ENCODE peak calls at places on chromosomes 5 and 9, in ten cellular contexts. P is frontal cortex; I is PC-9; S is CD8-positive, alpha-beta memory T cell; T is NCI-H774; Y is mucosa of descending colon; H is fibroblast of the conjunctiva; N is H4; Z is psoas muscle; R is activated T-cell treated with anti-CD3 and anti-CD28 coated beads, Interleukin-2, amount 50 U/mL, for 1 hour. C is an unnamed sample.

GRCh38 chr9:17422994-17423680 is 155.7 kb upstream of the SH3GL2 start:
- DNase-seq in P (no peak), I (no peak), S (no peak), T (no peak), Y (peak; percentile 25), H (no peak), N (peak; percentile 3), Z (no peak), R (no peak), C (no peak)

GRCh38 chr5:118596255-118596654 is 392.1 kb downstream of the DTWD2 start:
- DNase-seq in P (no peak), I (no peak), S (no peak), T (no peak), Y (no peak), H (no peak), N (no peak), Z (no peak), R (no peak), C (no peak)

GRCh38 chr9:134234001-134234660 is 69.8 kb upstream of the RNU6ATAC start:
- DNase-seq in P (no peak), I (no peak), S (no peak), T (no peak), Y (no peak), H (no peak), N (no peak), Z (no peak), R (no peak), C (no peak)

GRCh38 chr9:93223241-93224180 is 39.6 kb downstream of the WNK2 start:
- DNase-seq in P (no peak), I (peak; percentile 97), S (no peak), T (peak; percentile 19), Y (peak; percentile 74), H (peak; percentile 45), N (peak; percentile 62), Z (no peak), R (no peak), C (no peak)

GRCh38 chr9:91433180-91433579 is 9.5 kb upstream of the NFIL3 start:
- DNase-seq in P (no peak), I (peak; percentile 96), S (no peak), T (peak; percentile 25), Y (no peak), H (peak; percentile 87), N (peak; percentile 92), Z (no peak), R (no peak), C (no peak)

GRCh38 chr9:115517335-115518075 is 399.5 kb upstream of the TNC start:
- DNase-seq in P (no peak), I (no peak), S (no peak), T (no peak), Y (no peak), H (no peak), N (no peak), Z (no peak), R (no peak), C (no peak)

GRCh38 chr9:91162784-91163440 is 198.8 kb downstream of the AUH start:
- DNase-seq in P (no peak), I (no peak), S (peak; percentile 27), T (no peak), Y (peak; percentile 72), H (no peak), N (peak; percentile 73), Z (no peak), R (no peak), C (no peak)

GRCh38 chr5:82473262-82473661 is 195.1 kb upstream of the RPS23 start:
- DNase-seq in P (no peak), I (no peak), S (no peak), T (no peak), Y (no peak), H (no peak), N (no peak), Z (no peak), R (no peak), C (no peak)

GRCh38 chr9:90891656-90892055 is 90.0 kb downstream of the SYK start:
- DNase-seq in P (no peak), I (no peak), S (no peak), T (no peak), Y (no peak), H (no peak), N (no peak), Z (no peak), R (no peak), C (no peak)

GRCh38 chr9:88789785-88790184 is 201.5 kb upstream of the S1PR3 start:
- DNase-seq in P (no peak), I (peak; percentile 64), S (no peak), T (no peak), Y (no peak), H (no peak), N (no peak), Z (no peak), R (no peak), C (no peak)

GRCh38 chr9:121169094-121169601 is 32.5 kb downstream of the RAB14 start:
- DNase-seq in P (no peak), I (no peak), S (peak; percentile 9), T (no peak), Y (no peak), H (no peak), N (peak; percentile 21), Z (no peak), R (no peak), C (no peak)

GRCh38 chr5:176803943-176804498 is 6.3 kb upstream of the UNC5A start:
- DNase-seq in P (no peak), I (no peak), S (no peak), T (no peak), Y (no peak), H (no peak), N (no peak), Z (no peak), R (no peak), C (no peak)

GRCh38 chr9:122382901-122383850 is 12.4 kb downstream of the PTGS1 start:
- DNase-seq in P (no peak), I (no peak), S (no peak), T (no peak), Y (no peak), H (peak; percentile 70), N (no peak), Z (no peak), R (no peak), C (no peak)

GRCh38 chr5:52811067-52811749 is 23.5 kb downstream of the ITGA1 start:
- DNase-seq in P (no peak), I (peak; percentile 87), S (no peak), T (no peak), Y (no peak), H (no peak), N (peak; percentile 20), Z (no peak), R (no peak), C (no peak)

GRCh38 chr9:78115073-78115472 is 83.5 kb upstream of the GNAQ start:
- DNase-seq in P (no peak), I (peak; percentile 31), S (peak; percentile 12), T (no peak), Y (no peak), H (no peak), N (no peak), Z (no peak), R (no peak), C (no peak)

GRCh38 chr5:39970117-39970798 is 545.5 kb upstream of the DAB2 start:
- DNase-seq in P (no peak), I (no peak), S (no peak), T (no peak), Y (no peak), H (no peak), N (no peak), Z (no peak), R (no peak), C (no peak)

GRCh38 chr9:79020266-79020665 is 551.5 kb upstream of the TLE4 start:
- DNase-seq in P (no peak), I (no peak), S (no peak), T (no peak), Y (no peak), H (no peak), N (no peak), Z (no peak), R (no peak), C (no peak)